ENCODE peak calls at places on chromosomes 2 and 18, in seven cellular contexts. One of them, this sample, is unnamed. For H3K9me3, the result is how much of the 10 kb centered on the place peaks cover.

GRCh38 chr18:11909081-11909410 is 929 bp upstream of the MPPE1 start:
- DNase-seq in upper lobe of right lung: no peak
- DNase-seq in astrocyte: no peak
- DNase-seq in CD8-positive, alpha-beta T cell: no peak
- DNase-seq in PC-3: no peak
- DNase-seq in spleen: no peak
- DNase-seq in GM23248: no peak
- DNase-seq in this sample: no peak

GRCh38 chr2:113160962-113161361 is 12.8 kb upstream of the PSD4 start:
- DNase-seq in upper lobe of right lung: no peak
- DNase-seq in astrocyte: no peak
- DNase-seq in CD8-positive, alpha-beta T cell: no peak
- DNase-seq in PC-3: no peak
- DNase-seq in spleen: peak
- DNase-seq in GM23248: no peak
- DNase-seq in this sample: no peak

GRCh38 chr2:221350621-221351020 is 221.5 kb downstream of the EPHA4 start:
- DNase-seq in upper lobe of right lung: no peak
- DNase-seq in astrocyte: peak
- DNase-seq in CD8-positive, alpha-beta T cell: no peak
- DNase-seq in PC-3: peak
- DNase-seq in spleen: no peak
- DNase-seq in GM23248: peak
- DNase-seq in this sample: no peak

GRCh38 chr2:240208631-240209211 is 68.3 kb upstream of the OTOS start:
- DNase-seq in upper lobe of right lung: peak
- DNase-seq in astrocyte: no peak
- DNase-seq in CD8-positive, alpha-beta T cell: no peak
- DNase-seq in PC-3: peak
- DNase-seq in spleen: peak
- DNase-seq in GM23248: no peak
- DNase-seq in this sample: no peak

GRCh38 chr2:50672286-50672685 is 359.6 kb downstream of the NRXN1 start:
- DNase-seq in upper lobe of right lung: no peak
- DNase-seq in astrocyte: peak
- DNase-seq in CD8-positive, alpha-beta T cell: no peak
- DNase-seq in PC-3: no peak
- DNase-seq in spleen: no peak
- DNase-seq in GM23248: no peak
- DNase-seq in this sample: no peak

GRCh38 chr18:12027046-12027445 is 45.7 kb downstream of the IMPA2 start:
- DNase-seq in upper lobe of right lung: no peak
- DNase-seq in astrocyte: no peak
- DNase-seq in CD8-positive, alpha-beta T cell: no peak
- DNase-seq in PC-3: no peak
- DNase-seq in spleen: no peak
- DNase-seq in GM23248: no peak
- DNase-seq in this sample: no peak

GRCh38 chr2:59025157-59025757 is 784.1 kb upstream of the FANCL start:
- DNase-seq in upper lobe of right lung: peak
- DNase-seq in astrocyte: no peak
- DNase-seq in CD8-positive, alpha-beta T cell: peak
- DNase-seq in PC-3: peak
- DNase-seq in spleen: peak
- DNase-seq in GM23248: peak
- DNase-seq in this sample: peak

GRCh38 chr18:32072321-32072720 is 19.4 kb upstream of the RNF138 start:
- DNase-seq in upper lobe of right lung: no peak
- DNase-seq in astrocyte: no peak
- DNase-seq in CD8-positive, alpha-beta T cell: no peak
- DNase-seq in PC-3: peak
- DNase-seq in spleen: no peak
- DNase-seq in GM23248: peak
- DNase-seq in this sample: no peak

GRCh38 chr2:239042046-239042445 is 194.2 kb downstream of the TWIST2 start:
- DNase-seq in upper lobe of right lung: no peak
- DNase-seq in astrocyte: no peak
- DNase-seq in CD8-positive, alpha-beta T cell: no peak
- DNase-seq in PC-3: no peak
- DNase-seq in spleen: no peak
- DNase-seq in GM23248: no peak
- DNase-seq in this sample: no peak

GRCh38 chr2:145412155-145412554 is 892.2 kb upstream of the ZEB2 start:
- DNase-seq in upper lobe of right lung: no peak
- DNase-seq in astrocyte: no peak
- DNase-seq in CD8-positive, alpha-beta T cell: no peak
- DNase-seq in PC-3: no peak
- DNase-seq in spleen: no peak
- DNase-seq in GM23248: no peak
- DNase-seq in this sample: no peak

GRCh38 chr2:145408980-145409379 is 889.1 kb upstream of the ZEB2 start:
- DNase-seq in upper lobe of right lung: no peak
- DNase-seq in astrocyte: peak
- DNase-seq in CD8-positive, alpha-beta T cell: no peak
- DNase-seq in PC-3: no peak
- DNase-seq in spleen: no peak
- DNase-seq in GM23248: no peak
- DNase-seq in this sample: no peak

GRCh38 chr2:145410096-145410495 is 890.2 kb upstream of the ZEB2 start:
- DNase-seq in upper lobe of right lung: no peak
- DNase-seq in astrocyte: no peak
- DNase-seq in CD8-positive, alpha-beta T cell: no peak
- DNase-seq in PC-3: no peak
- DNase-seq in spleen: no peak
- DNase-seq in GM23248: no peak
- DNase-seq in this sample: peak

GRCh38 chr2:145413261-145413660 is 893.3 kb upstream of the ZEB2 start:
- DNase-seq in upper lobe of right lung: no peak
- DNase-seq in astrocyte: no peak
- DNase-seq in CD8-positive, alpha-beta T cell: no peak
- DNase-seq in PC-3: no peak
- DNase-seq in spleen: no peak
- DNase-seq in GM23248: no peak
- DNase-seq in this sample: no peak

DNA sequence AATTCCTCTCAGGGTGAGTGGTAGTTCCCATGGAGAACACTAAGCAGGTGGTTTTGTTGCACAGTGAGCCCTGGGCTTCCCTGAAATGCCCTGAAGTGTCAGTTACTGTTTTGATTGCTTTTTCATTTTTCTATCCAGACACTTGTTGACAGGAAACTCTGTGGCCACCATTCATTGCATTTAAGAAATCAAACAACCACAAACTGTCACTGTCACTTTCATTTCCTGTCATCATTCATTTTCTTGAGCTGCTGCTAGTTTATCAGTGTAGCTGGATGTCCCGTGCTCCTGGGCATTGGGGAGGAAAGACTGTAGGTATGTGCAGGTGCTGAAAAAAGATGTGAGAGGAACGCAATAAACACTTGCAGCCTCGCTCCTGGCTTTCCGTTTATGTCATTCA is 891.6 kb upstream of the ZEB2 start:
- DNase-seq in upper lobe of right lung: no peak
- DNase-seq in astrocyte: no peak
- DNase-seq in CD8-positive, alpha-beta T cell: no peak
- DNase-seq in PC-3: no peak
- DNase-seq in spleen: no peak
- DNase-seq in GM23248: no peak
- DNase-seq in this sample: no peak
- H3K9me3 ChIP-seq in upper lobe of right lung: under half
- H3K9me3 ChIP-seq in astrocyte: under half
- H3K9me3 ChIP-seq in CD8-positive, alpha-beta T cell: under half
- H3K9me3 ChIP-seq in PC-3: under half
- H3K9me3 ChIP-seq in spleen: under half
- H3K9me3 ChIP-seq in GM23248: under half
- H3K9me3 ChIP-seq in this sample: under half

GRCh38 chr2:187429989-187430388 is 18.1 kb downstream of the CALCRL start:
- DNase-seq in upper lobe of right lung: no peak
- DNase-seq in astrocyte: peak
- DNase-seq in CD8-positive, alpha-beta T cell: no peak
- DNase-seq in PC-3: peak
- DNase-seq in spleen: no peak
- DNase-seq in GM23248: peak
- DNase-seq in this sample: no peak
- H3K27ac ChIP-seq in upper lobe of right lung: no peak
- H3K27ac ChIP-seq in astrocyte: peak
- H3K27ac ChIP-seq in CD8-positive, alpha-beta T cell: no peak
- H3K27ac ChIP-seq in PC-3: no peak
- H3K27ac ChIP-seq in spleen: no peak
- H3K27ac ChIP-seq in GM23248: peak
- H3K27ac ChIP-seq in this sample: no peak

GRCh38 chr2:13542061-13542460 is 825.3 kb downstream of the TRIB2 start:
- DNase-seq in upper lobe of right lung: no peak
- DNase-seq in astrocyte: no peak
- DNase-seq in CD8-positive, alpha-beta T cell: no peak
- DNase-seq in PC-3: no peak
- DNase-seq in spleen: no peak
- DNase-seq in GM23248: no peak
- DNase-seq in this sample: no peak

GRCh38 chr2:13546131-13546530 is 829.4 kb downstream of the TRIB2 start:
- DNase-seq in upper lobe of right lung: no peak
- DNase-seq in astrocyte: no peak
- DNase-seq in CD8-positive, alpha-beta T cell: no peak
- DNase-seq in PC-3: no peak
- DNase-seq in spleen: no peak
- DNase-seq in GM23248: no peak
- DNase-seq in this sample: no peak

GRCh38 chr2:13543550-13543949 is 826.8 kb downstream of the TRIB2 start:
- DNase-seq in upper lobe of right lung: no peak
- DNase-seq in astrocyte: no peak
- DNase-seq in CD8-positive, alpha-beta T cell: no peak
- DNase-seq in PC-3: no peak
- DNase-seq in spleen: no peak
- DNase-seq in GM23248: no peak
- DNase-seq in this sample: no peak

GRCh38 chr2:13542642-13543041 is 825.9 kb downstream of the TRIB2 start:
- DNase-seq in upper lobe of right lung: no peak
- DNase-seq in astrocyte: no peak
- DNase-seq in CD8-positive, alpha-beta T cell: no peak
- DNase-seq in PC-3: no peak
- DNase-seq in spleen: no peak
- DNase-seq in GM23248: no peak
- DNase-seq in this sample: no peak

GRCh38 chr2:13545320-13545719 is 828.6 kb downstream of the TRIB2 start:
- DNase-seq in upper lobe of right lung: no peak
- DNase-seq in astrocyte: no peak
- DNase-seq in CD8-positive, alpha-beta T cell: no peak
- DNase-seq in PC-3: peak
- DNase-seq in spleen: no peak
- DNase-seq in GM23248: no peak
- DNase-seq in this sample: no peak
- H3K9me3 ChIP-seq in upper lobe of right lung: under half
- H3K9me3 ChIP-seq in astrocyte: under half
- H3K9me3 ChIP-seq in CD8-positive, alpha-beta T cell: under half
- H3K9me3 ChIP-seq in PC-3: under half
- H3K9me3 ChIP-seq in spleen: under half
- H3K9me3 ChIP-seq in GM23248: under half
- H3K9me3 ChIP-seq in this sample: under half

DNA sequence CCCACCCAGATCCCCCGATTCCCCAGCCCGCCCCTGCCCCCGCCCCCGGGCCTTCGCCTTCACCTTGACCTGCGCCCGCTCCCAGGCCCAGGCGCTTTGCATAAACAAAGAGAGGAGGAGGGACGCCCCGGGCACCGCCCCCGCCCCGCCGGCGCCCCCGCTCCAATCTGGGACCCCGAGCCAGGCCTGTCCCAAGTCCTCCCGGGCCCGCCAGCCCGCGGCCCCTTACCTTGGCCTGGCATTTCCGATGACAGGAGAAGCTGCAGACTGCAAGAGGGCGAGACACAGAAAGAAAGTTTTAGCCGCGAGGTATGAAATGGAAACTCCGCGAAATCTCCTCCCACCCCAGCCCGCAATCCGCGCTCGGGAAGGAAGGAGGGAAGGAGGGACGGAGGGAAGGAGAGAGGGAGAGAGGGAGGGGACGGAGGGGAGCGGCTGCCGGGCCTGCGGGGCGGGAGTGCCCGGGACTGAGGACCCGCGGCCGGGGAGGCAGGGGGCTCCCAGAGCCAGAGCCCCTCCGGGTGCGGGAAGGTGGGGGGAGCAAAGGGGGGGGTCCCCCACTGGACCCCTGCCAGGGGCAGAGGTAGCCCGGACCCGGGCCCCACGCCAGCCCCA is 24.2 kb downstream of the TNS1 start:
- DNase-seq in upper lobe of right lung: peak
- DNase-seq in astrocyte: no peak
- DNase-seq in CD8-positive, alpha-beta T cell: no peak
- DNase-seq in PC-3: peak
- DNase-seq in spleen: peak
- DNase-seq in GM23248: no peak
- DNase-seq in this sample: no peak
- H3K27ac ChIP-seq in upper lobe of right lung: peak
- H3K27ac ChIP-seq in astrocyte: peak
- H3K27ac ChIP-seq in CD8-positive, alpha-beta T cell: no peak
- H3K27ac ChIP-seq in PC-3: no peak
- H3K27ac ChIP-seq in spleen: peak
- H3K27ac ChIP-seq in GM23248: peak
- H3K27ac ChIP-seq in this sample: no peak

DNA sequence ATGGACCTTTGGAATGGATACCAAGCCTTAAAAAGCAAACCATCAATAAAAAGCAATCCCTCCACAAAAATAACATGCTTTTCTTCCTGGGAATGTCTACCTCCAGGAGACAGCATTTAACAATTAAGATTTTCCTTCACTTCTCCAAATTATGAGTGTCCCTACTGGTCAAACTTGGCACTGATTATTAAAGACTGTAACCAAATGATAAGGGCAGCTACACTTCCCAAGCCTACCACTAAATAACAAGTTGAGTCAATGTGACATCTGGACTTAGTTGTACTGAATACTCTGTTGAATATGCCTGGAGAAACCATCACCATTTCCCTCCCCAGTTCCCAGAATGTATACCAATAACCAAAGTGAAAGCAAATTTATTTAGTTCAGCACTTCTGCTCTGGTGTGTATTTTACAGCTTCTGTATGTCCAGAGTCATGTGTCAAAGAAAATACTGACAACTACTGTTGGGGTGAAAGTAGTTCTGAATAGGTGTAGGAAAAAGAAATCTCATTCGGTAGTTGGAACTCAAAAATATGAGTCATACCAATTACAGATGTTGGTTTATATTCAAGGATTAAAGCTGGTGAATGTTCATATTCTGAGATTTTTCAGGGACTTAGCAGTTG is 1291.7 kb upstream of the GYPC start:
- DNase-seq in upper lobe of right lung: no peak
- DNase-seq in astrocyte: no peak
- DNase-seq in CD8-positive, alpha-beta T cell: no peak
- DNase-seq in PC-3: no peak
- DNase-seq in spleen: no peak
- DNase-seq in GM23248: no peak
- DNase-seq in this sample: no peak
- H3K9me3 ChIP-seq in upper lobe of right lung: under half
- H3K9me3 ChIP-seq in astrocyte: under half
- H3K9me3 ChIP-seq in CD8-positive, alpha-beta T cell: under half
- H3K9me3 ChIP-seq in PC-3: under half
- H3K9me3 ChIP-seq in spleen: under half
- H3K9me3 ChIP-seq in GM23248: under half
- H3K9me3 ChIP-seq in this sample: under half